ENCODE peak calls at places on chromosomes 16 and 17, in six cellular contexts. B, L, Q, W, N and G are unnamed samples.

GRCh38 chr17:234163-235047 is 53.0 kb upstream of the DOC2B start:
- DNase-seq in N (no peak), B (no peak), L (no peak), Q (no peak), W (no peak), G (no peak)

GRCh38 chr17:17500999-17501605 is 4.9 kb upstream of the RASD1 start:
- DNase-seq in W (peak), N (no peak), B (no peak), L (no peak), Q (peak), G (no peak)

GRCh38 chr17:42284566-42284965 is 3.7 kb upstream of the STAT5A start:
- DNase-seq in B (no peak), N (no peak), Q (no peak), L (no peak), W (no peak), G (no peak)

GRCh38 chr17:74524751-74525725 is 6.2 kb downstream of the CD300LB start:
- DNase-seq in Q (no peak), N (no peak), W (no peak), B (no peak), L (no peak), G (no peak)

GRCh38 chr17:81513669-81514484 is 1.3 kb upstream of the ACTG1 start:
- DNase-seq in W (peak), N (peak), B (peak), L (peak), Q (peak), G (peak)

GRCh38 chr16:64089697-64090096 is 1032.2 kb downstream of the CDH11 start:
- DNase-seq in N (no peak), B (peak), W (no peak), L (peak), Q (peak), G (no peak)

GRCh38 chr16:79601092-79601977 is 798 bp upstream of the MAF start:
- DNase-seq in W (no peak), B (peak), Q (peak), L (peak), N (peak), G (peak)

GRCh38 chr17:82432017-82432416 is 13.6 kb upstream of the OGFOD3 start:
- DNase-seq in L (no peak), Q (no peak), B (no peak), W (no peak), N (no peak), G (no peak)

GRCh38 chr17:39729280-39729851 is 966 bp downstream of the MIEN1 start:
- DNase-seq in L (no peak), Q (no peak), N (no peak), B (no peak), W (no peak), G (no peak)

GRCh38 chr17:2792541-2793169 is 3.6 kb upstream of the RAP1GAP2 start:
- DNase-seq in Q (no peak), B (no peak), W (no peak), L (no peak), N (no peak), G (no peak)

GRCh38 chr17:7413346-7413985 is 5.8 kb downstream of the NLGN2 start:
- DNase-seq in Q (peak), W (no peak), B (no peak), L (peak), N (no peak), G (no peak)

GRCh38 chr17:5045496-5045895 is 10.3 kb upstream of the SLC52A1 start:
- DNase-seq in B (no peak), W (no peak), N (no peak), Q (no peak), L (no peak), G (no peak)

GRCh38 chr17:19332371-19333131 is 30.0 kb downstream of the B9D1 start:
- DNase-seq in N (no peak), W (peak), Q (no peak), L (no peak), B (no peak), G (no peak)

GRCh38 chr17:4304417-4305027 is 40.7 kb upstream of the ANKFY1 start:
- DNase-seq in N (peak), B (peak), W (peak), Q (peak), L (peak), G (no peak)

GRCh38 chr17:43784068-43784467 is 3.8 kb downstream of the CFAP97D1 start:
- DNase-seq in L (peak), W (no peak), B (no peak), Q (no peak), N (no peak), G (no peak)

GRCh38 chr16:57503366-57503765 is 17.1 kb upstream of the DOK4 start:
- DNase-seq in Q (no peak), N (no peak), W (no peak), B (no peak), L (no peak), G (no peak)

GRCh38 chr17:5364156-5364555 is 55.3 kb downstream of the NUP88 start:
- DNase-seq in B (no peak), L (peak), W (no peak), N (no peak), Q (peak), G (no peak)

GRCh38 chr16:24145927-24146326 is 110.2 kb upstream of the CACNG3 start:
- DNase-seq in B (no peak), Q (no peak), W (no peak), N (no peak), L (no peak), G (no peak)

GRCh38 chr16:19517424-19518089 is 4.3 kb downstream of the GDE1 start:
- DNase-seq in L (peak), Q (peak), W (peak), N (peak), B (no peak), G (no peak)

GRCh38 chr17:38428643-38429371 is 543 bp downstream of the ARHGAP23 start:
- DNase-seq in Q (no peak), N (peak), B (no peak), L (peak), W (peak), G (no peak)

GRCh38 chr17:57927048-57927723 is 28.0 kb downstream of the CUEDC1 start:
- DNase-seq in Q (no peak), N (no peak), B (no peak), L (peak), W (peak), G (no peak)

DNA sequence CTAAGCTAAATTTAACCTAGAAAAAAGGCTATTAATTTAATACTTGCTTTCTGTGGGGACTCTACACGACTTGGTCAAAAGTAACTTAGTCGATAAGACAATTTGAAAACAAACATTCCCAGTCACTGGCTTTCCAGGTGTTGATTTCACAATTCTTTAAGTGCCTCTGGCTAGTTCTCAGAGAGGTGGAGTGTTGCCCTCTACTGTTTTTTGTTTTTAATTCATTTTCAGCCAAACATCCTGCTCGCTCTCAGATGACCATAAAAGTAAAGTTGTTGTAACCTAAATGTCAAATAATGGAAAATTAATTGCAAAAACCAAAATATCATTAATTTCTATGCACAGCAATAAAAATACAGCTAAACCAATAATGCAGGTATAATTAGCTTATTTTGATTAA is 107.1 kb downstream of the MYO1D start:
- DNase-seq in L (no peak), N (peak), Q (peak), B (peak), W (no peak), G (no peak)
- TF ChIP-seq CTCF in L (no peak), N (peak), Q (peak), B (no peak), W (peak), G (peak)

GRCh38 chr17:14305785-14306496 is 5.1 kb downstream of the HS3ST3B1 start:
- DNase-seq in N (no peak), B (no peak), W (no peak), Q (no peak), L (peak), G (no peak)
- TF ChIP-seq CTCF in N (no peak), B (no peak), W (no peak), Q (no peak), L (no peak), G (no peak)

GRCh38 chr17:55005520-55005919 is 37.0 kb downstream of the STXBP4 start:
- DNase-seq in Q (peak), B (peak), L (peak), W (no peak), N (no peak), G (no peak)
- TF ChIP-seq CTCF in Q (peak), B (peak), L (peak), W (peak), N (peak), G (peak)

GRCh38 chr17:11404431-11404830 is 163.4 kb downstream of the SHISA6 start:
- DNase-seq in W (no peak), Q (peak), B (no peak), L (no peak), N (no peak), G (no peak)

DNA sequence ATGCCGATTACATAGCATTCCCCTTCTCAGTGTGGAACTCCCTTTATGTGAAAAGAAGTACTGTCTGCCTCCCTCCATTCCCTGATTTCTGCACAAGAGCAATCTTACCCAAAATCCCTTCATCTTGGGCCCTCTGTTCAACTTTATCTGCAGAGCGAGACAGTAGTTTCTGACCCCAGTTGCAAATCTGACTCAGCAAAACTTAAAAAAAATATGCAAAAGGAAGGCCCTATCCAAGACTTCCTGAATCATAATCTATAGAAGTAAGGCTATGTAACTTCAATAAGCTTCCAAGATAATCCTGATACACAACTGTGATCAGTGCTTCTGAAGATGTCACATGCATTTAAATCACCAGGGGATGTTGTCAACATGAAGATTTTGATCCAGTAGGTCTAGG is 163.9 kb downstream of the SHISA6 start:
- DNase-seq in N (no peak), B (no peak), W (no peak), Q (no peak), L (no peak), G (no peak)
- TF ChIP-seq CTCF in N (no peak), B (no peak), W (no peak), Q (no peak), L (no peak), G (no peak)

DNA sequence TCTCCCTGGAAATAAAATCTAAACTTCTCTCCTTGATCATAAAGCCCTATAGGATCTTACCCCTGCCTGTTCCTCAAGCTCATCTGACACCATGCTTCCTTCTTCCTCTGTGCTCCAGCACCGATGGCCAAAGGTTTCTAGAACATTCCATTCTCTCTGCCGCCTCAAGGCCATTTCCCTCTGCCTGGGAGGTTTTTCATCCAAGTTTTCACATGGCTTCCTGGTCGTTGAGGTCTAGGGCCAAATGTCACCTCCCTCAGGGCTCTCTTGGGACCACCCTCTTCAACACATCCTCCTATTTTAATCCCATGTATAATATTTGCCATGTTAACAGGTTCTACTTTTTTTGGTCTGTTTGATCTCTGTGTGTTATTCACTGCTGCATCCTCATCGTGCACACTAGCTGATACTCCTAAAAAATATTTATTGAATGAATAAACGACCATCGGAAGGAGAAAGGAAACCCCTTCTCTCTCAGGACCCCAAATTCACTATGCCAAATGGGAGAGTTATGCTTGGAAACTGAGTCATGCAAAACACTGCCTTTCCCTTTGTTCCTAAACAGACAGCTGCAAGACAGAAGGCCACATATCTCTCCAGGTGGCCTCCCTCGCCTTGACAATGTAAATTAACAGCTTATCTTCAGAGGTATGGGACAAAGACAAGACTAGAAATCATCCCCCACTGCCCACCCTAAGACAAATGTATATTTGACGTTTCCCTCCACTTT is 78.5 kb downstream of the XYLT1 start:
- DNase-seq in W (no peak), B (no peak), Q (no peak), L (no peak), N (no peak), G (no peak)
- TF ChIP-seq CTCF in W (no peak), B (no peak), Q (no peak), L (no peak), N (no peak), G (no peak)

GRCh38 chr16:69326172-69326873 is 4.1 kb downstream of the PDF start:
- DNase-seq in L (no peak), B (no peak), N (no peak), W (no peak), Q (no peak), G (no peak)

GRCh38 chr16:69328854-69329316 is 1.5 kb downstream of the PDF start:
- DNase-seq in L (peak), Q (peak), N (no peak), B (no peak), W (no peak), G (no peak)

GRCh38 chr16:69329369-69330285 is 761 bp downstream of the PDF start:
- DNase-seq in Q (no peak), B (no peak), W (no peak), N (no peak), L (peak), G (no peak)

GRCh38 chr16:69327585-69328310 is 2.6 kb downstream of the PDF start:
- DNase-seq in W (no peak), L (no peak), N (no peak), Q (no peak), B (no peak), G (no peak)

GRCh38 chr16:69330286-69331109 is at the start of gene PDF:
- DNase-seq in Q (peak), N (peak), W (peak), B (peak), L (peak), G (peak)
- TF ChIP-seq CTCF in Q (no peak), N (no peak), W (no peak), B (no peak), L (no peak), G (no peak)

GRCh38 chr17:6408271-6408670 is 26.6 kb downstream of the AIPL1 start:
- DNase-seq in N (no peak), W (no peak), L (no peak), Q (no peak), B (no peak), G (no peak)

GRCh38 chr17:6415616-6416015 is 19.3 kb downstream of the AIPL1 start:
- DNase-seq in W (no peak), N (no peak), L (no peak), B (peak), Q (no peak), G (no peak)

GRCh38 chr17:6413073-6413472 is 21.8 kb downstream of the AIPL1 start:
- DNase-seq in W (no peak), B (peak), N (peak), L (peak), Q (peak), G (no peak)
- TF ChIP-seq CTCF in W (peak), B (peak), N (peak), L (peak), Q (peak), G (peak)

DNA sequence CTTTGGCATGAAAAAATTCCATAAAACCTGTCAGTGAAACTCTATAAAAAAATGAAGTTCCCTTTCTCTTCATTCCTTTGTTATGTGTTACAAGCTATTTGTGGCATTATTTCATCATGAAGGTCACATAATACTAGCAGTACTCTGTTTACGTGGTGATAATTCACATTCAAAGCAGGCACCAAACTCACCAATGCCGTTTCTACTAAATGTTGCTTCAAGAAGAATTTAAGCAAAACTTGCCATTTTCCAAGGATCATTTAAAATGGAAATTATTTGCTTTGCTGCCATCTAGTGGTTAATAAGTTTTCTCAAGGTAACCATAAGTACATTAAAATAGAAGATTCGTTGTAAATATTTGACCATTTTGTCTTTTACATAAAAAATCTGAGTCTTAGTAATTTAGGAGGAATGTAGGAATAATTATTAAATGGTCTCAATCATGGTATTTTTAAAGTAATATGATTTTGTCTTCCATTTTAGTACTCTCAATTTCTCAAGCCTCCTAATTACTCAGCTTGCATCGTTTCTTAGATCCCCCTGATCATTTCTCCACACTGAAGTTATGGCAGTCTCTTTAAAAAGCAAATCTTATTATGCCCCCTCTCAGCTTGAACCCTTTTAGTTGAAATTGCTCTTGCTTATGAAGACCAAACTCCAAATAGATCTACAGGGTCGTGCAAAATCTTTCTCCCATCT is 80.8 kb downstream of the OMG start:
- DNase-seq in N (peak), B (peak), W (no peak), Q (peak), L (peak), G (no peak)
- TF ChIP-seq CTCF in N (peak), B (peak), W (peak), Q (no peak), L (no peak), G (peak)

GRCh38 chr16:87288753-87289362 is 28.3 kb downstream of the C16orf95 start:
- DNase-seq in B (no peak), W (no peak), Q (no peak), N (no peak), L (peak), G (no peak)
- TF ChIP-seq CTCF in B (no peak), W (no peak), Q (no peak), N (no peak), L (no peak), G (no peak)